ENCODE peak calls at places on chromosomes 11 and 22, in ten cellular contexts. K is cardiac fibroblast; N is stimulated activated CD4-positive, alpha-beta T cell treated with anti-CD3 and anti-CD28 coated beads, Interleukin-1b, Interleukin-23, amount 100 ng/mL, for 1 hour; W is cardiac muscle cell; R is activated T-cell treated with anti-CD3 and anti-CD28 coated beads, Interleukin-2, amount 50 U/mL, for 72 hours; C is T47D; X is epithelial cell of esophagus; Z is CD14-positive monocyte; Q is Caco-2; L is nephron progenitor cell. H is an unnamed sample.
A peak's percentile ranks its signal among the peaks of the same experiment; 100 is the strongest.

GRCh38 chr22:27526851-27527250 is 274.7 kb downstream of the MN1 start:
- DNase-seq in K (no peak), N (no peak), W (no peak), R (no peak), C (no peak), X (no peak), Z (no peak), Q (no peak), L (no peak), H (no peak)

GRCh38 chr11:100550910-100551309 is 136.2 kb upstream of the ARHGAP42 start:
- DNase-seq in K (no peak), N (no peak), W (no peak), R (no peak), C (no peak), X (no peak), Z (no peak), Q (no peak), L (no peak), H (no peak)

GRCh38 chr11:20364412-20364792 is 888 bp downstream of the HTATIP2 start:
- DNase-seq in K (peak; percentile 10), N (no peak), W (no peak), R (no peak), C (no peak), X (no peak), Z (no peak), Q (no peak), L (no peak), H (peak; percentile 26)

GRCh38 chr11:126233391-126233790 is 21.8 kb downstream of the FAM118B start:
- DNase-seq in K (no peak), N (no peak), W (no peak), R (no peak), C (no peak), X (peak; percentile 45), Z (no peak), Q (no peak), L (no peak), H (no peak)

GRCh38 chr11:776459-777287 is 614 bp downstream of the GATD1 start:
- DNase-seq in K (peak; percentile 33), N (no peak), W (peak; percentile 39), R (no peak), C (no peak), X (no peak), Z (no peak), Q (no peak), L (peak; percentile 75), H (peak; percentile 50)

GRCh38 chr11:17389205-17389956 is 922 bp upstream of the KCNJ11 start:
- DNase-seq in K (peak; percentile 34), N (peak; percentile 58), W (peak; percentile 40), R (peak; percentile 82), C (peak; percentile 92), X (peak; percentile 60), Z (no peak), Q (peak; percentile 76), L (peak; percentile 92), H (peak; percentile 88)

GRCh38 chr11:115720537-115721308 is 216.5 kb upstream of the CADM1 start:
- DNase-seq in K (no peak), N (no peak), W (no peak), R (no peak), C (no peak), X (no peak), Z (no peak), Q (no peak), L (no peak), H (no peak)

GRCh38 chr11:68854273-68854958 is 12.7 kb upstream of the CPT1A start:
- DNase-seq in K (no peak), N (no peak), W (no peak), R (no peak), C (no peak), X (no peak), Z (no peak), Q (no peak), L (peak; percentile 38), H (no peak)

GRCh38 chr22:50262460-50262911 is 1.0 kb upstream of the MAPK12 start:
- DNase-seq in K (no peak), N (no peak), W (no peak), R (no peak), C (no peak), X (peak; percentile 64), Z (no peak), Q (no peak), L (no peak), H (peak; percentile 58)

GRCh38 chr11:11349870-11350325 is 3.2 kb downstream of the CSNK2A3 start:
- DNase-seq in K (peak; percentile 93), N (no peak), W (peak; percentile 92), R (no peak), C (no peak), X (peak; percentile 36), Z (no peak), Q (no peak), L (no peak), H (no peak)

GRCh38 chr11:80900265-80900664 is 1459.4 kb upstream of the TENM4 start:
- DNase-seq in K (no peak), N (no peak), W (no peak), R (no peak), C (no peak), X (no peak), Z (no peak), Q (no peak), L (no peak), H (no peak)

GRCh38 chr22:49827853-49828598 is at the start of gene BRD1:
- DNase-seq in K (peak; percentile 73), N (peak; percentile 23), W (peak; percentile 77), R (peak; percentile 70), C (peak; percentile 75), X (peak; percentile 71), Z (peak; percentile 41), Q (no peak), L (peak; percentile 67), H (peak; percentile 65)

GRCh38 chr22:17896552-17896951 is 122.3 kb upstream of the BID start:
- DNase-seq in K (peak; percentile 34), N (no peak), W (peak; percentile 27), R (no peak), C (peak; percentile 61), X (no peak), Z (no peak), Q (peak; percentile 50), L (peak; percentile 35), H (no peak)

GRCh38 chr11:35144811-35145210 is 5.8 kb downstream of the CD44 start:
- DNase-seq in K (peak; percentile 43), N (no peak), W (peak; percentile 59), R (no peak), C (no peak), X (peak; percentile 75), Z (no peak), Q (no peak), L (no peak), H (no peak)

GRCh38 chr11:121119444-121119843 is 18.4 kb downstream of the TECTA start:
- DNase-seq in K (no peak), N (no peak), W (peak; percentile 9), R (no peak), C (no peak), X (no peak), Z (no peak), Q (no peak), L (no peak), H (no peak)

GRCh38 chr11:128042290-128042751 is 545.0 kb downstream of the ETS1 start:
- DNase-seq in K (no peak), N (no peak), W (no peak), R (no peak), C (no peak), X (no peak), Z (no peak), Q (no peak), L (peak; percentile 63), H (no peak)

GRCh38 chr11:17504330-17505107 is 27.9 kb upstream of the ABCC8 start:
- DNase-seq in K (peak; percentile 77), N (peak; percentile 33), W (peak; percentile 74), R (peak; percentile 82), C (peak; percentile 67), X (peak; percentile 71), Z (peak; percentile 59), Q (no peak), L (peak; percentile 86), H (peak; percentile 90)

GRCh38 chr22:22916215-22916951 is 28.8 kb downstream of the IGLL5 start:
- DNase-seq in K (no peak), N (no peak), W (no peak), R (no peak), C (no peak), X (no peak), Z (no peak), Q (no peak), L (no peak), H (no peak)

GRCh38 chr22:46084943-46085830 is 65.1 kb upstream of the PPARA start:
- DNase-seq in K (peak; percentile 31), N (no peak), W (peak; percentile 28), R (no peak), C (no peak), X (peak; percentile 72), Z (no peak), Q (peak; percentile 21), L (no peak), H (peak; percentile 81)

GRCh38 chr11:93537767-93538261 is 5.4 kb downstream of the SMCO4 start:
- DNase-seq in K (no peak), N (no peak), W (peak; percentile 14), R (no peak), C (no peak), X (peak; percentile 33), Z (peak; percentile 82), Q (no peak), L (no peak), H (peak; percentile 20)

GRCh38 chr11:126874831-126875230 is 125.7 kb downstream of the KIRREL3 start:
- DNase-seq in K (no peak), N (no peak), W (no peak), R (no peak), C (no peak), X (no peak), Z (no peak), Q (no peak), L (no peak), H (no peak)